ENCODE peak calls at places on chromosomes 4 and X, in nine cellular contexts. F, A, V, I, J, E, O, W and U are unnamed samples.
A peak's percentile ranks its signal among the peaks of the same experiment; 100 is the strongest.

GRCh38 chrX:119399772-119400101 is 601 bp downstream of the SLC25A43 start:
- DNase-seq in F (no peak), A (no peak), V (peak; percentile 77), I (no peak), J (no peak), E (peak; percentile 38), O (peak; percentile 29), W (no peak), U (no peak)

GRCh38 chr4:141645611-141646340 is 9.4 kb downstream of the IL15 start:
- DNase-seq in F (no peak), A (no peak), V (peak; percentile 53), I (no peak), J (no peak), E (no peak), O (peak; percentile 76), W (no peak), U (no peak)

GRCh38 chrX:108312938-108313337 is 125.3 kb downstream of the COL4A6 start:
- DNase-seq in F (no peak), A (no peak), V (peak; percentile 22), I (peak; percentile 55), J (peak; percentile 62), E (peak; percentile 11), O (peak; percentile 53), W (peak; percentile 26), U (no peak)

GRCh38 chr4:140238353-140239041 is 84.5 kb upstream of the MAML3 start:
- DNase-seq in F (no peak), A (no peak), V (peak; percentile 82), I (no peak), J (peak; percentile 40), E (peak; percentile 49), O (peak; percentile 95), W (no peak), U (peak; percentile 70)

GRCh38 chrX:153465691-153466380 is 4.5 kb downstream of the HAUS7 start:
- DNase-seq in F (no peak), A (no peak), V (no peak), I (no peak), J (no peak), E (no peak), O (no peak), W (no peak), U (no peak)

GRCh38 chrX:107626916-107627315 is 1.4 kb upstream of the PRPS1 start:
- DNase-seq in F (no peak), A (no peak), V (no peak), I (no peak), J (no peak), E (no peak), O (no peak), W (no peak), U (no peak)

GRCh38 chr4:38894340-38894982 is 26.9 kb downstream of the FAM114A1 start:
- DNase-seq in F (no peak), A (no peak), V (no peak), I (no peak), J (no peak), E (no peak), O (no peak), W (no peak), U (no peak)

GRCh38 chr4:82380344-82380743 is 6.6 kb upstream of the HNRNPD start:
- DNase-seq in F (no peak), A (no peak), V (no peak), I (peak; percentile 53), J (no peak), E (no peak), O (no peak), W (no peak), U (peak; percentile 81)

GRCh38 chr4:57064811-57065711 is 45.1 kb downstream of the IGFBP7 start:
- DNase-seq in F (no peak), A (no peak), V (peak; percentile 48), I (no peak), J (no peak), E (no peak), O (peak; percentile 97), W (no peak), U (no peak)

GRCh38 chr4:143399113-143399949 is 62.7 kb downstream of the GAB1 start:
- DNase-seq in F (no peak), A (no peak), V (no peak), I (peak; percentile 50), J (peak; percentile 35), E (no peak), O (peak; percentile 37), W (peak; percentile 53), U (no peak)

GRCh38 chr4:153651041-153651960 is 32.8 kb upstream of the TLR2 start:
- DNase-seq in F (no peak), A (no peak), V (no peak), I (no peak), J (no peak), E (no peak), O (no peak), W (no peak), U (no peak)

GRCh38 chrX:38166478-38167083 is 54.1 kb downstream of the SRPX start:
- DNase-seq in F (no peak), A (no peak), V (no peak), I (peak; percentile 3), J (no peak), E (no peak), O (peak; percentile 56), W (peak; percentile 18), U (no peak)

GRCh38 chrX:57596109-57596870 is 4.5 kb downstream of the ZXDB start:
- DNase-seq in F (no peak), A (no peak), V (no peak), I (no peak), J (no peak), E (no peak), O (peak; percentile 26), W (no peak), U (no peak)

GRCh38 chrX:121579016-121579760 is 531.8 kb downstream of the GLUD2 start:
- DNase-seq in F (no peak), A (no peak), V (no peak), I (peak; percentile 15), J (no peak), E (no peak), O (peak; percentile 22), W (no peak), U (no peak)

GRCh38 chr4:17283832-17284231 is 228.1 kb downstream of the QDPR start:
- DNase-seq in F (no peak), A (no peak), V (no peak), I (no peak), J (no peak), E (no peak), O (no peak), W (no peak), U (no peak)

GRCh38 chr4:158754385-158755180 is 14.2 kb upstream of the FNIP2 start:
- DNase-seq in F (no peak), A (no peak), V (peak; percentile 37), I (no peak), J (no peak), E (no peak), O (peak; percentile 56), W (no peak), U (no peak)

GRCh38 chr4:120156115-120156718 is 89.6 kb upstream of the MAD2L1 start:
- DNase-seq in F (no peak), A (no peak), V (no peak), I (peak; percentile 83), J (peak; percentile 17), E (no peak), O (peak; percentile 91), W (peak; percentile 72), U (no peak)

GRCh38 chr4:98928131-98928504 is 815 bp downstream of the EIF4E start:
- DNase-seq in F (no peak), A (peak; percentile 63), V (peak; percentile 78), I (peak; percentile 64), J (peak; percentile 82), E (peak; percentile 75), O (peak; percentile 67), W (peak; percentile 70), U (peak; percentile 59)

GRCh38 chrX:20315140-20315539 is 48.4 kb upstream of the RPS6KA3 start:
- DNase-seq in F (no peak), A (no peak), V (no peak), I (no peak), J (no peak), E (no peak), O (no peak), W (no peak), U (no peak)